ENCODE peak calls at places on chromosomes 6 and 20, in eight cellular contexts. One of them, this sample, is unnamed.

GRCh38 chr20:7879883-7880282 is 60.4 kb downstream of the HAO1 start:
- DNase-seq in fibroblast of pulmonary artery: peak; percentile 39
- DNase-seq in activated CD8-positive, alpha-beta T cell treated with anti-CD3 and anti-CD28 coated beads for 36 hours: no peak
- DNase-seq in omental fat pad: no peak
- DNase-seq in kidney: no peak
- DNase-seq in AG04450: peak; percentile 11
- DNase-seq in ascending aorta: no peak
- DNase-seq in heart right ventricle: no peak
- DNase-seq in this sample: peak; percentile 49

GRCh38 chr6:134035823-134036296 is 16.6 kb downstream of the SLC2A12 start:
- DNase-seq in heart right ventricle: no peak
- DNase-seq in kidney: no peak
- DNase-seq in activated CD8-positive, alpha-beta T cell treated with anti-CD3 and anti-CD28 coated beads for 36 hours: peak; percentile 22
- DNase-seq in fibroblast of pulmonary artery: peak; percentile 60
- DNase-seq in omental fat pad: no peak
- DNase-seq in AG04450: no peak
- DNase-seq in ascending aorta: no peak
- DNase-seq in this sample: no peak

GRCh38 chr20:25745100-25745499 is 48.4 kb upstream of the ZNF337 start:
- DNase-seq in AG04450: no peak
- DNase-seq in activated CD8-positive, alpha-beta T cell treated with anti-CD3 and anti-CD28 coated beads for 36 hours: no peak
- DNase-seq in omental fat pad: no peak
- DNase-seq in fibroblast of pulmonary artery: no peak
- DNase-seq in kidney: no peak
- DNase-seq in ascending aorta: no peak
- DNase-seq in heart right ventricle: no peak
- DNase-seq in this sample: no peak

GRCh38 chr6:24927985-24928735 is 7.6 kb downstream of the RIPOR2 start:
- DNase-seq in fibroblast of pulmonary artery: peak; percentile 24
- DNase-seq in omental fat pad: no peak
- DNase-seq in ascending aorta: no peak
- DNase-seq in AG04450: peak; percentile 75
- DNase-seq in heart right ventricle: no peak
- DNase-seq in kidney: no peak
- DNase-seq in activated CD8-positive, alpha-beta T cell treated with anti-CD3 and anti-CD28 coated beads for 36 hours: no peak
- DNase-seq in this sample: no peak

GRCh38 chr6:37168163-37168758 is 1.7 kb upstream of the PIM1 start:
- DNase-seq in fibroblast of pulmonary artery: no peak
- DNase-seq in AG04450: no peak
- DNase-seq in omental fat pad: no peak
- DNase-seq in kidney: no peak
- DNase-seq in ascending aorta: no peak
- DNase-seq in activated CD8-positive, alpha-beta T cell treated with anti-CD3 and anti-CD28 coated beads for 36 hours: no peak
- DNase-seq in heart right ventricle: no peak
- DNase-seq in this sample: no peak

GRCh38 chr6:131923356-131923755 is 27.8 kb downstream of the CCN2 start:
- DNase-seq in fibroblast of pulmonary artery: peak; percentile 81
- DNase-seq in AG04450: no peak
- DNase-seq in heart right ventricle: peak; percentile 32
- DNase-seq in activated CD8-positive, alpha-beta T cell treated with anti-CD3 and anti-CD28 coated beads for 36 hours: peak; percentile 73
- DNase-seq in kidney: no peak
- DNase-seq in omental fat pad: peak; percentile 29
- DNase-seq in ascending aorta: no peak
- DNase-seq in this sample: no peak

GRCh38 chr20:34350095-34350494 is 13.0 kb upstream of the ITCH start:
- DNase-seq in activated CD8-positive, alpha-beta T cell treated with anti-CD3 and anti-CD28 coated beads for 36 hours: no peak
- DNase-seq in fibroblast of pulmonary artery: no peak
- DNase-seq in kidney: no peak
- DNase-seq in heart right ventricle: no peak
- DNase-seq in omental fat pad: no peak
- DNase-seq in ascending aorta: no peak
- DNase-seq in AG04450: no peak
- DNase-seq in this sample: no peak

GRCh38 chr6:138989098-138989983 is 1.3 kb upstream of the REPS1 start:
- DNase-seq in fibroblast of pulmonary artery: no peak
- DNase-seq in heart right ventricle: no peak
- DNase-seq in activated CD8-positive, alpha-beta T cell treated with anti-CD3 and anti-CD28 coated beads for 36 hours: no peak
- DNase-seq in kidney: no peak
- DNase-seq in AG04450: no peak
- DNase-seq in ascending aorta: no peak
- DNase-seq in omental fat pad: no peak
- DNase-seq in this sample: no peak

GRCh38 chr20:25023316-25023715 is 30.8 kb upstream of the APMAP start:
- DNase-seq in ascending aorta: no peak
- DNase-seq in heart right ventricle: no peak
- DNase-seq in AG04450: no peak
- DNase-seq in kidney: peak; percentile 44
- DNase-seq in activated CD8-positive, alpha-beta T cell treated with anti-CD3 and anti-CD28 coated beads for 36 hours: no peak
- DNase-seq in fibroblast of pulmonary artery: no peak
- DNase-seq in omental fat pad: no peak
- DNase-seq in this sample: no peak

GRCh38 chr20:51198876-51199523 is 176.1 kb upstream of the KCNG1 start:
- DNase-seq in heart right ventricle: no peak
- DNase-seq in ascending aorta: no peak
- DNase-seq in omental fat pad: no peak
- DNase-seq in AG04450: no peak
- DNase-seq in fibroblast of pulmonary artery: no peak
- DNase-seq in activated CD8-positive, alpha-beta T cell treated with anti-CD3 and anti-CD28 coated beads for 36 hours: no peak
- DNase-seq in kidney: no peak
- DNase-seq in this sample: no peak

GRCh38 chr6:31740397-31741223 is 805 bp downstream of the MSH5 start:
- DNase-seq in kidney: no peak
- DNase-seq in AG04450: no peak
- DNase-seq in ascending aorta: no peak
- DNase-seq in fibroblast of pulmonary artery: no peak
- DNase-seq in omental fat pad: no peak
- DNase-seq in heart right ventricle: peak; percentile 31
- DNase-seq in activated CD8-positive, alpha-beta T cell treated with anti-CD3 and anti-CD28 coated beads for 36 hours: no peak
- DNase-seq in this sample: no peak

GRCh38 chr6:1817033-1817761 is 207.5 kb downstream of the FOXC1 start:
- DNase-seq in heart right ventricle: no peak
- DNase-seq in fibroblast of pulmonary artery: peak; percentile 78
- DNase-seq in activated CD8-positive, alpha-beta T cell treated with anti-CD3 and anti-CD28 coated beads for 36 hours: no peak
- DNase-seq in AG04450: no peak
- DNase-seq in omental fat pad: no peak
- DNase-seq in ascending aorta: no peak
- DNase-seq in kidney: no peak
- DNase-seq in this sample: peak; percentile 20

GRCh38 chr6:138608896-138609295 is 109.6 kb upstream of the NHSL1 start:
- DNase-seq in activated CD8-positive, alpha-beta T cell treated with anti-CD3 and anti-CD28 coated beads for 36 hours: no peak
- DNase-seq in heart right ventricle: no peak
- DNase-seq in ascending aorta: no peak
- DNase-seq in kidney: no peak
- DNase-seq in omental fat pad: no peak
- DNase-seq in fibroblast of pulmonary artery: no peak
- DNase-seq in AG04450: no peak
- DNase-seq in this sample: no peak

DNA sequence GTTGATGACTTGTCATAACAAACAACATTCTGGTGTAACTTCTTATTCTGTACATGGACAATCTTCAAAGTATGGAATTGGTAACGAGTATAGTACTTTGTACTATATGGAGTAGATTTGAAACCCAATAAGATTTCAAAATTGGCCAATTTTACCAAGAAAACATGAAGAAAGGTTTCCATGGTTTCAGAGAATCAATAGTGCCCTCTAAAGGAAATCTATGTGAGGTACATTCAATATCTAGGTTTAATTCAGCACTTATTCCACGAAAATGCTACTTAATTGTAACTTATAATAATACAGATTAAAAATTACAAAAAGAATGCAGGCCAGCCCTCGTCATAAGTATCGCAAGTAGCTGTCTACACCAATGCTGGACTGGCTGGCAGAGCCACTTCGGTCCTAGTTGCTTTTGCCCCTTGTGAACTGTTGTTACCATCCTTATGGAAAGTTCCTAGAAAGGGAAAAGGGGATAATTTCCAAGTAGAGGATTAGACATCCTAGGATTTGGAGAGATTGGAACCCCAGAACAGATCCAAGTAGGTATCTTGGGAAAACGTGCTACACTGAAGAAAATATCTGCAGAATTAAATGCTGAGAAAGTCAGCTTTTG is 70.9 kb downstream of the LCA5 start:
- DNase-seq in fibroblast of pulmonary artery: peak; percentile 71
- DNase-seq in kidney: no peak
- DNase-seq in omental fat pad: no peak
- DNase-seq in activated CD8-positive, alpha-beta T cell treated with anti-CD3 and anti-CD28 coated beads for 36 hours: no peak
- DNase-seq in ascending aorta: no peak
- DNase-seq in heart right ventricle: no peak
- DNase-seq in AG04450: no peak
- DNase-seq in this sample: no peak
- TF ChIP-seq CTCF in fibroblast of pulmonary artery: peak; percentile 54
- TF ChIP-seq CTCF in kidney: peak; percentile 34
- TF ChIP-seq CTCF in omental fat pad: no peak
- TF ChIP-seq CTCF in activated CD8-positive, alpha-beta T cell treated with anti-CD3 and anti-CD28 coated beads for 36 hours: peak; percentile 41
- TF ChIP-seq CTCF in ascending aorta: peak; percentile 42
- TF ChIP-seq CTCF in heart right ventricle: peak; percentile 70
- TF ChIP-seq CTCF in AG04450: peak; percentile 57
- TF ChIP-seq CTCF in this sample: peak; percentile 55

GRCh38 chr6:73371984-73372383 is 2.3 kb upstream of the OOEP start:
- DNase-seq in heart right ventricle: no peak
- DNase-seq in fibroblast of pulmonary artery: no peak
- DNase-seq in omental fat pad: no peak
- DNase-seq in AG04450: no peak
- DNase-seq in ascending aorta: no peak
- DNase-seq in kidney: no peak
- DNase-seq in activated CD8-positive, alpha-beta T cell treated with anti-CD3 and anti-CD28 coated beads for 36 hours: no peak
- DNase-seq in this sample: no peak

GRCh38 chr6:73372516-73372915 is 2.8 kb upstream of the OOEP start:
- DNase-seq in omental fat pad: no peak
- DNase-seq in ascending aorta: no peak
- DNase-seq in fibroblast of pulmonary artery: no peak
- DNase-seq in kidney: no peak
- DNase-seq in AG04450: no peak
- DNase-seq in heart right ventricle: no peak
- DNase-seq in activated CD8-positive, alpha-beta T cell treated with anti-CD3 and anti-CD28 coated beads for 36 hours: no peak
- DNase-seq in this sample: no peak

GRCh38 chr6:73369563-73369962 is at the start of gene OOEP:
- DNase-seq in AG04450: no peak
- DNase-seq in omental fat pad: no peak
- DNase-seq in heart right ventricle: no peak
- DNase-seq in kidney: no peak
- DNase-seq in ascending aorta: no peak
- DNase-seq in fibroblast of pulmonary artery: no peak
- DNase-seq in activated CD8-positive, alpha-beta T cell treated with anti-CD3 and anti-CD28 coated beads for 36 hours: no peak
- DNase-seq in this sample: no peak

GRCh38 chr6:73377225-73377624 is 7.5 kb upstream of the OOEP start:
- DNase-seq in activated CD8-positive, alpha-beta T cell treated with anti-CD3 and anti-CD28 coated beads for 36 hours: no peak
- DNase-seq in AG04450: no peak
- DNase-seq in fibroblast of pulmonary artery: no peak
- DNase-seq in heart right ventricle: no peak
- DNase-seq in ascending aorta: no peak
- DNase-seq in kidney: no peak
- DNase-seq in omental fat pad: no peak
- DNase-seq in this sample: no peak

DNA sequence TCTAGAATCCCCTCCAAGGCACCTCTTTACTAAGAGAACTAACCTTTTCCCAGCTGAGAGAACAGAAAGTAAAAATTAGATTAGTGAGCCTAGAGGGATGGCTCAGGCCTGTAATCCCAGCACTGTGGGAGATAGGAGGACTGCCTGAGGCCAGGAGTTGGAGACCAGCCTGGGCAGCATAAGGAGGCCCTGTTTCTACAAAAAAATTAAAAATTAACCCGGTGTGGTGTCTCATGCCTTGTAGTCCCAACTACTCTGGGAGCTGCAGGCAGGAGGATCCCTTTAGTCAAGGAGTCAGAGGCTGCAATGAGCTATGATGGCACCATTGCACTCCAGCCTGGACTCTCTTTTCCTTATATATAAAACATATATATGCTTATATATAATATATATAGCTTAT is 5.5 kb upstream of the OOEP start:
- DNase-seq in AG04450: no peak
- DNase-seq in fibroblast of pulmonary artery: no peak
- DNase-seq in activated CD8-positive, alpha-beta T cell treated with anti-CD3 and anti-CD28 coated beads for 36 hours: no peak
- DNase-seq in kidney: no peak
- DNase-seq in ascending aorta: no peak
- DNase-seq in omental fat pad: no peak
- DNase-seq in heart right ventricle: no peak
- DNase-seq in this sample: no peak
- TF ChIP-seq CTCF in AG04450: no peak
- TF ChIP-seq CTCF in fibroblast of pulmonary artery: no peak
- TF ChIP-seq CTCF in activated CD8-positive, alpha-beta T cell treated with anti-CD3 and anti-CD28 coated beads for 36 hours: no peak
- TF ChIP-seq CTCF in kidney: no peak
- TF ChIP-seq CTCF in ascending aorta: no peak
- TF ChIP-seq CTCF in omental fat pad: no peak
- TF ChIP-seq CTCF in heart right ventricle: no peak
- TF ChIP-seq CTCF in this sample: no peak

DNA sequence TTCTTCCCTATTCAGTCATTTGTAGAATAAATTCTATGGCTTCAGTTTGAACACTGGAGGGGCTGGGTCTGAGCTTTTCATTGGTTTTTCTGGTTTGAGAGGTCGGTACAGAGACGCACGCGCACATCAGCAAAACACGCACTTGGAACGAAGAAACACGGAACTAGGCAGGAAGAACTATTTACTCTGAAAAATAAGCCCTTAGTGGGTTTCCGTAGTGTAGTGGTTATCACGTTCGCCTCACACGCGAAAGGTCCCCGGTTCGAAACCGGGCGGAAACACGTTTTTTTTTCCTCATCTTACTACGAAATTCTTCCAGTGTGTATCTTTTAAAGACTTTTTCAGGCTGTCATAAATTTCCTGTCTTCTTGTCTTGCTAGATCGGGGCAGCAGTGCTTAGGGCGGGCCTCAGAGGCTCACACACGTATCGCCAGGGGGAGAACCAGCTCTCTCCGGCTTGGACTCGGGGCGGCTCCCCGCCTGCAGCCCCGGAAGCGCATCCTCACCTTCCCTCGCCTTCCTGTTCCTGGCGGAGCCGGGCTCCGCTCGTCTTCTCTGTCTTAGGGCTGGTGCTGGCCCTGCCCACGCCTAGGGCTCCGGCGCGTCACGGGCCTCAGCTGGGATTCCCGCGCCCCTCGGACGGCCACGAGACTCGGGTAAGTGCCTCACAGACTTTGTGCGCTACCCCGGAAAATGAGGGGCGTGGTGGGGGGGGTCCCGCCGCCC is at the start of gene HMGN4:
- DNase-seq in omental fat pad: peak; percentile 50
- DNase-seq in activated CD8-positive, alpha-beta T cell treated with anti-CD3 and anti-CD28 coated beads for 36 hours: peak; percentile 85
- DNase-seq in fibroblast of pulmonary artery: peak; percentile 94
- DNase-seq in ascending aorta: no peak
- DNase-seq in AG04450: peak; percentile 81
- DNase-seq in kidney: peak; percentile 96
- DNase-seq in heart right ventricle: peak; percentile 83
- DNase-seq in this sample: peak; percentile 76
- TF ChIP-seq CTCF in omental fat pad: no peak
- TF ChIP-seq CTCF in activated CD8-positive, alpha-beta T cell treated with anti-CD3 and anti-CD28 coated beads for 36 hours: no peak
- TF ChIP-seq CTCF in fibroblast of pulmonary artery: no peak
- TF ChIP-seq CTCF in ascending aorta: peak; percentile 12
- TF ChIP-seq CTCF in AG04450: peak; percentile 5
- TF ChIP-seq CTCF in kidney: no peak
- TF ChIP-seq CTCF in heart right ventricle: peak; percentile 40
- TF ChIP-seq CTCF in this sample: peak; percentile 2

DNA sequence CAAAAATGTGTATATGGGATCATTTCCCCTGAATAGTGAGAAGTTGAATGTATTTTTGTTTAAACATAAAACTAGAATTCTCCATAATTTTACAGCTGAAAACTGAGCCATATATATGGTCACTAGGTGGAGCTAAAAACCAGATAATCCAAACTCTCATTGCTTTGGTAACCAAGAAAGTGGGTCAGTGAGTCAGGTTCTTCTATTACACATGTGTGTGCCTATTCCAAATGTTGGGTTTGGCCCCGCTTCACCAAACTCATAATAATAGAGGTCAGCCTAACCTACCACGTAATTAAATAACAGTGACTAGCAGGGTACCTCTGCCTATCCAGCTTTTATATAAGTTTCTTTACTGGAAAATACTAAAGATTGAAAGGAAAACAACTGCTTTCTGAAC is 19.3 kb upstream of the RNGTT start:
- DNase-seq in kidney: no peak
- DNase-seq in ascending aorta: peak; percentile 43
- DNase-seq in heart right ventricle: peak; percentile 35
- DNase-seq in AG04450: peak; percentile 43
- DNase-seq in fibroblast of pulmonary artery: peak; percentile 86
- DNase-seq in activated CD8-positive, alpha-beta T cell treated with anti-CD3 and anti-CD28 coated beads for 36 hours: peak; percentile 40
- DNase-seq in omental fat pad: no peak
- DNase-seq in this sample: peak; percentile 65
- TF ChIP-seq CTCF in kidney: peak; percentile 80
- TF ChIP-seq CTCF in ascending aorta: peak; percentile 64
- TF ChIP-seq CTCF in heart right ventricle: peak; percentile 87
- TF ChIP-seq CTCF in AG04450: peak; percentile 70
- TF ChIP-seq CTCF in fibroblast of pulmonary artery: peak; percentile 69
- TF ChIP-seq CTCF in activated CD8-positive, alpha-beta T cell treated with anti-CD3 and anti-CD28 coated beads for 36 hours: peak; percentile 73
- TF ChIP-seq CTCF in omental fat pad: no peak
- TF ChIP-seq CTCF in this sample: peak; percentile 64

This sample was measured in AG09319.